ENCODE peak calls at places on chromosomes 12 and 14, in seven cellular contexts. G is H9, F is PC-3, J is DND-41, R is mesendoderm, T is K562, W is kidney. X is an unnamed sample.

GRCh38 chr12:6372403-6373003 is 2.9 kb downstream of the SCNN1A start:
- DNase-seq in J (no peak), T (no peak), R (peak), F (peak), G (no peak), W (peak), X (no peak)

GRCh38 chr12:130027798-130028197 is 124.0 kb upstream of the TMEM132D start:
- DNase-seq in J (no peak), G (no peak), W (no peak), F (no peak), T (no peak), R (no peak), X (no peak)

GRCh38 chr14:89485264-89485663 is 68.2 kb upstream of the FOXN3 start:
- DNase-seq in W (no peak), J (no peak), G (no peak), T (no peak), F (peak), R (no peak), X (no peak)

GRCh38 chr12:12718853-12719252 is 1.7 kb downstream of the CDKN1B start:
- DNase-seq in F (peak), G (no peak), T (no peak), R (no peak), W (no peak), J (peak), X (no peak)

GRCh38 chr14:38342803-38343202 is 86.9 kb upstream of the CLEC14A start:
- DNase-seq in F (peak), W (no peak), R (no peak), G (no peak), J (no peak), T (no peak), X (no peak)

GRCh38 chr12:116000252-116000651 is 277.2 kb downstream of the MED13L start:
- DNase-seq in T (no peak), W (no peak), R (no peak), J (no peak), F (no peak), G (no peak), X (no peak)

GRCh38 chr12:116759783-116760581 is 21.9 kb downstream of the RNFT2 start:
- DNase-seq in R (peak), J (peak), W (no peak), F (no peak), T (peak), G (peak), X (no peak)

GRCh38 chr12:118682656-118683055 is 298.7 kb upstream of the SRRM4 start:
- DNase-seq in F (no peak), R (no peak), W (no peak), J (no peak), T (no peak), G (no peak), X (no peak)

GRCh38 chr14:100237735-100238418 is 1.1 kb upstream of the YY1 start:
- DNase-seq in J (peak), R (peak), T (no peak), F (peak), W (no peak), G (peak), X (peak)

GRCh38 chr12:120126635-120127005 is 10.1 kb upstream of the RAB35 start:
- DNase-seq in J (no peak), R (no peak), G (no peak), T (no peak), F (no peak), W (no peak), X (no peak)

GRCh38 chr12:110373025-110373876 is 30.3 kb downstream of the ANAPC7 start:
- DNase-seq in W (no peak), T (no peak), J (no peak), F (no peak), G (no peak), R (no peak), X (no peak)

GRCh38 chr12:18998343-18999270 is 130.9 kb upstream of the PLEKHA5 start:
- DNase-seq in W (no peak), G (no peak), R (no peak), T (no peak), F (peak), J (no peak), X (no peak)

GRCh38 chr14:46571970-46572369 is 79.6 kb downstream of the RPL10L start:
- DNase-seq in J (no peak), F (peak), G (no peak), W (no peak), R (no peak), T (no peak), X (no peak)

GRCh38 chr12:66688836-66689439 is 10.1 kb upstream of the GRIP1 start:
- DNase-seq in R (peak), J (peak), F (peak), T (no peak), W (no peak), G (peak), X (peak)

GRCh38 chr12:70721958-70722357 is 84.7 kb upstream of the PTPRB start:
- DNase-seq in R (peak), F (no peak), T (no peak), J (no peak), W (no peak), G (peak), X (no peak)

GRCh38 chr14:78697341-78697740 is 527.2 kb downstream of the NRXN3 start:
- DNase-seq in F (peak), G (no peak), J (no peak), W (no peak), T (no peak), R (peak), X (no peak)

GRCh38 chr12:106039646-106040404 is 98.9 kb downstream of the NUAK1 start:
- DNase-seq in T (no peak), G (no peak), J (no peak), F (no peak), W (no peak), R (no peak), X (no peak)

GRCh38 chr14:76324133-76324532 is 51.8 kb upstream of the ESRRB start:
- DNase-seq in G (no peak), R (no peak), F (no peak), T (no peak), J (no peak), W (no peak), X (no peak)

GRCh38 chr12:96194901-96195844 is 998 bp downstream of the ELK3 start:
- DNase-seq in J (peak), R (peak), F (peak), W (peak), G (peak), T (peak), X (peak)

GRCh38 chr14:105275267-105275946 is 25.4 kb downstream of the BRF1 start:
- DNase-seq in F (no peak), J (no peak), W (no peak), G (peak), T (no peak), R (peak), X (no peak)

GRCh38 chr14:41604793-41605534 is 1.7 kb upstream of the LRFN5 start:
- DNase-seq in F (no peak), R (peak), J (no peak), W (peak), T (no peak), G (peak), X (peak)

GRCh38 chr12:94140556-94140955 is 7.8 kb upstream of the PLXNC1 start:
- DNase-seq in J (peak), T (peak), F (peak), R (peak), G (peak), W (no peak), X (peak)

GRCh38 chr12:89756638-89757321 is 48.1 kb upstream of the ATP2B1 start:
- DNase-seq in G (no peak), J (no peak), T (peak), W (no peak), F (peak), R (peak), X (peak)

GRCh38 chr14:65095633-65096205 is 6.6 kb downstream of the MAX start:
- DNase-seq in W (no peak), F (no peak), J (no peak), G (no peak), T (no peak), R (no peak), X (peak)

GRCh38 chr12:77725611-77726010 is 105.1 kb upstream of the NAV3 start:
- DNase-seq in T (no peak), G (no peak), F (no peak), J (no peak), W (no peak), R (peak), X (no peak)

GRCh38 chr12:1474567-1475153 is 119.7 kb downstream of the FBXL14 start:
- DNase-seq in T (no peak), G (no peak), J (no peak), W (no peak), F (peak), R (peak), X (no peak)

GRCh38 chr12:16359512-16360491 is 12.4 kb downstream of the MGST1 start:
- DNase-seq in R (peak), W (no peak), T (peak), J (peak), F (peak), G (peak), X (peak)

DNA sequence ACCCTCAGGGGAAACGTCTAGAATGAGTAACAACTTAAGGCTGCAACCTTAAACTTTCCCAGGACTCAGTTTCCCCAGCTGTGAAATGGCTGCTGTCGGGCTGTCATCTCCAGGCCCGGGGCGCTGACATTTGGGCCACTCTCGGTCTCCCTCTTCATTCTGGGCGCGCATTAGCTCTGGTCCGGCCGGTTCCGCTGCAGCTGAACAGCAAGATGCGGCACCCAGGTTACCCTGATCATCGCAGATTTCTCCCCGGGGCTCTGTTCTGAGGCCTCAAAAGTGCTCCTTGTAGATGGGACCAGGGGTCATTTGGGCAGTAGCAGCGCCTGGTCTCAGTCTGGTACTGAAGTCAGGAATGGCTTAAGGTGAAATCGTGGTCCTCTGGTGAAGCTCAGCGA is 890 bp upstream of the BCL7A start:
- DNase-seq in W (no peak), G (peak), T (no peak), F (no peak), J (no peak), R (no peak), X (no peak)
- H3K9ac ChIP-seq in W (peak), G (no peak), T (peak), F (peak), J (peak), R (peak), X (peak)

GRCh38 chr12:100115291-100115690 is 27.4 kb downstream of the BLTP3B start:
- DNase-seq in W (no peak), G (no peak), F (no peak), R (no peak), J (no peak), T (no peak), X (no peak)

GRCh38 chr12:100114574-100114973 is 28.1 kb downstream of the BLTP3B start:
- DNase-seq in T (no peak), G (no peak), J (no peak), F (no peak), W (no peak), R (no peak), X (no peak)

GRCh38 chr12:100123316-100124095 is 19.2 kb downstream of the BLTP3B start:
- DNase-seq in F (no peak), T (no peak), J (no peak), W (no peak), G (no peak), R (no peak), X (no peak)

DNA sequence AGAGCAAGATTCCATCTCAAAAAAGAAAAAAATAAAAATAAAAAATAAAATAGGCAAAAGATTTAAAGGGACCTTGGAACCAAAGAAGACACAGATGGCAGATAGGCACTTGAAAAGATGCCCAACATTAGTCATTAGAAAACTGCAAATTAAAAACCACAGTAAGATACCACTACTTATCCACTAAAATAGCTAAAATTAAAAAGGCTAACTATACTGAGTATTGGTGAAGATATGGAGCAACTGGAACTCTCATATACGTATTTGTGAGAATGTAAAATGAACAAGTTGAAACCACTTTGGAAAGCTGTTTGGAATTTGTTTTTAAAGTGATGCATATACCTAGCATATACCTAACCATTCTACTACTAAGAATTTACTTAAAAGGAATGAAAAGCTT is 22.3 kb downstream of the BLTP3B start:
- DNase-seq in J (no peak), T (no peak), W (no peak), G (no peak), R (no peak), F (no peak), X (no peak)
- H3K9ac ChIP-seq in J (no peak), T (no peak), W (no peak), G (no peak), R (no peak), F (no peak), X (no peak)

DNA sequence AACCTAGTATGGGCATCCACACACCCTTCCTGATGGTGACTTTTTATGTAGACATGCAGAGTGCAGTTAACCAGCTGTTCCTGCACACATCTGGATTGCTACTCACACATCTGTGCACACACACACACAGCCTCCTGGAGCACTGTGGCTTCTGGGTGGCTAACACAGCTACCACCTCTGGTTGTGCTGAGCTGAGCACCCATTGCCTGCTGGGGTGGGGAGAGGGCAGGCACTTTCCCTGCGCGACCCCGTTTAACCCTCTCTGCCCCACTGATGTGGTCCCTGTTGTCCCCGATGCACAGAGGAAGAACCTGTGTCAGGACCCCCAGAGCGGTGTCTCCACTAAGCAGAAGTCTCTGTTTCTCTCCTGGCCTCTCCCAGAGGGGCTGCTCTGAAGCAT is 14.4 kb upstream of the SERPINA3 start:
- DNase-seq in R (no peak), J (no peak), G (no peak), F (no peak), W (no peak), T (no peak), X (no peak)
- H3K9ac ChIP-seq in R (no peak), J (no peak), G (no peak), F (no peak), W (no peak), T (no peak), X (no peak)

DNA sequence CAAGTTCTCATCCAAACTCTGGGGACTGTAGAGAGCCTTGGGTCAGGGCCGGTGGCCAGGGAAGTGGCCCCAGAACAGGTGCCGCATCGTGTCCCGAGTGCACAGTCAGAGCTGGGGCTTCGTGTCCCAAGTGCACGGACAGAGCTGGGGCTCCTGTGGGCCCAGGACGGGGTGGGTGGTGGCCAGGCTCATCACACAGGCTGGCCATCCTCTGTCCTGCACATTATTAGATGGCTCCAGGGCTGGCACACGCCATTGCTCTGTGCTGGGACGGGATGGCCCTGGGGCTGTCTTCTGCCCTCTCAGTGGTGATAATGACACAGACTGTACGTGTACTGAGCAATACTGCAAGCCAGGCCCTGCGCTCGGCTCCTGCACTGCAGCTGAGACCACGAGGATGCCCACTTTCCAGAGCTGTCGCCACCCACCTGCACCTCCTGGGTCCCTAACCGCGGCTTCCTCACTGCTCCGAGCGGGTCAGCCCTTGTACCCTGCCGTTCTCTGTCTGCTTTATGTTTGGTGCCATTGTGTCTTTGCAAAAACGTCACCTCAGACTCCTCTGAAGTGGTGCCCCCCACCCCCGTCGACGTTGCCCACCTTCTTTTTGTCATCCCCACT is 1.9 kb downstream of the FBRSL1 start:
- DNase-seq in F (peak), J (no peak), W (no peak), T (no peak), R (no peak), G (no peak), X (no peak)
- H3K9ac ChIP-seq in F (peak), J (peak), W (peak), T (peak), R (no peak), G (no peak), X (peak)

GRCh38 chr14:20428010-20428365 is 8.0 kb downstream of the KLHL33 start:
- DNase-seq in F (no peak), G (no peak), T (no peak), J (no peak), R (no peak), W (no peak), X (no peak)
- H3K9ac ChIP-seq in F (no peak), G (no peak), T (peak), J (peak), R (no peak), W (no peak), X (peak)

DNA sequence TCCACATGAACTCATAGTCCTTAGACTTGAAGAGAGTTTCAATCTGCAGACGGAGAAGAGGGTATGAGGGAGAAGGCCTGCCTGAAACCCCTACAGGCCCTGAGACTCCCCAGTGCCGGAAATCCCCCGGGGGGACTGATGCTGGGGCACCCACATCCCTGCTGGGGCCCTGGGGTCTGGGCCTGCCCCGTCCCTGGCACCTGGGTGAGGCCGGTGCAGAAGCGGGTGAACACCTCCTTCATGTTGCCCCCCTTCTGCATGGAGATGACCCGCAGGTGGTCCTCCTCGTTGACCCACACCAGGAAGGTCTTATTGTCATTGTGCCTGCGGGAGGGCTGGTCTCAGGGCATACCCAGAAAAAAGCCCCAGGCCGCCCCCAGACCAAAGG is 2.4 kb downstream of the CKB start:
- DNase-seq in F (no peak), T (no peak), R (no peak), J (no peak), W (peak), G (no peak), X (no peak)
- H3K9ac ChIP-seq in F (no peak), T (peak), R (no peak), J (no peak), W (peak), G (no peak), X (peak)

X was measured in colonic mucosa.